ENCODE peak calls at places on chromosomes 5 and 9, in six cellular contexts. O is colonic mucosa; X is CD8-positive, alpha-beta T cell; K is HCT116; Z is GM23338; I is fibroblast of villous mesenchyme. U is an unnamed sample.

GRCh38 chr5:138972836-138973235 is 97.7 kb upstream of the LRRTM2 start:
- DNase-seq in O (no peak), X (no peak), K (no peak), Z (peak), I (no peak), U (no peak)

GRCh38 chr9:88660611-88661010 is 125.6 kb downstream of the NXNL2 start:
- DNase-seq in O (no peak), X (no peak), K (peak), Z (peak), I (peak), U (peak)

GRCh38 chr5:131610198-131611063 is 24.6 kb downstream of the RAPGEF6 start:
- DNase-seq in O (no peak), X (no peak), K (peak), Z (peak), I (peak), U (peak)

GRCh38 chr5:136075339-136075885 is 46.6 kb downstream of the TGFBI start:
- DNase-seq in O (no peak), X (no peak), K (no peak), Z (peak), I (peak), U (no peak)

GRCh38 chr9:95570150-95570549 is 53.4 kb upstream of the PTCH1 start:
- DNase-seq in O (no peak), X (no peak), K (no peak), Z (peak), I (peak), U (peak)

GRCh38 chr5:92559743-92560142 is 1021.3 kb downstream of the NR2F1-AS1 start:
- DNase-seq in O (no peak), X (no peak), K (peak), Z (peak), I (peak), U (no peak)

GRCh38 chr5:36152324-36153298 is 700 bp downstream of the SKP2 start:
- DNase-seq in O (peak), X (no peak), K (no peak), Z (peak), I (peak), U (peak)

GRCh38 chr5:175022286-175022685 is 297.9 kb downstream of the MSX2 start:
- DNase-seq in O (no peak), X (no peak), K (no peak), Z (no peak), I (no peak), U (no peak)

GRCh38 chr5:53095931-53096525 is 13.5 kb downstream of the MOCS2 start:
- DNase-seq in O (peak), X (peak), K (peak), Z (peak), I (peak), U (peak)

GRCh38 chr9:137301086-137301947 is 754 bp downstream of the NRARP start:
- DNase-seq in O (peak), X (no peak), K (peak), Z (peak), I (peak), U (peak)

GRCh38 chr9:1207681-1208080 is 157.5 kb downstream of the DMRT2 start:
- DNase-seq in O (no peak), X (no peak), K (no peak), Z (no peak), I (peak), U (peak)

GRCh38 chr9:134551176-134551575 is 90.4 kb upstream of the COL5A1 start:
- DNase-seq in O (no peak), X (no peak), K (no peak), Z (no peak), I (no peak), U (no peak)

GRCh38 chr9:135416771-135417290 is 62.8 kb upstream of the PPP1R26 start:
- DNase-seq in O (no peak), X (no peak), K (no peak), Z (no peak), I (no peak), U (no peak)

GRCh38 chr5:2658421-2658820 is 93.1 kb downstream of the IRX2 start:
- DNase-seq in O (no peak), X (no peak), K (no peak), Z (no peak), I (no peak), U (peak)

GRCh38 chr5:79200573-79201183 is 35.3 kb upstream of the JMY start:
- DNase-seq in O (no peak), X (no peak), K (no peak), Z (no peak), I (no peak), U (peak)

GRCh38 chr5:97550164-97550563 is 367.1 kb upstream of the RIOK2 start:
- DNase-seq in O (no peak), X (no peak), K (no peak), Z (peak), I (peak), U (peak)

DNA sequence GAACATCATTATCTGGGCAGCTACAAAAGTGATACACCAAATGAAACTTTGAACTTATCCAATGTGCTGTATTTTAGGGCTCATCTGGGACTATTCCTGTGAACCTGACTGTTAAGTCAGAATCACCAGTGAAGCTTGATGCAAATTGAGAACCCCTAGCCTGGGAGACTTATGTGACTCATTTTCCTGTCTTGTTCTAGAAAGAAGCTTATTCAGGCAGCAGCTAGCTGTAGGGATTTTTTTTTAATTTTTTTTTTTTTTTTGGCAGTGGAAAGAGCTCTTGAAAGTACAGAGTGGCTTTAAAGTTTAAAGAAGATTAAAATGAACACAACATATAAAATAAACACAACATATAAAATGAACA is 81.1 kb upstream of the TNFAIP8 start:
- DNase-seq in O (no peak), X (no peak), K (peak), Z (no peak), I (peak), U (peak)
- H3K4me3 ChIP-seq in O (no peak), X (peak), K (no peak), Z (no peak), I (no peak), U (no peak)

DNA sequence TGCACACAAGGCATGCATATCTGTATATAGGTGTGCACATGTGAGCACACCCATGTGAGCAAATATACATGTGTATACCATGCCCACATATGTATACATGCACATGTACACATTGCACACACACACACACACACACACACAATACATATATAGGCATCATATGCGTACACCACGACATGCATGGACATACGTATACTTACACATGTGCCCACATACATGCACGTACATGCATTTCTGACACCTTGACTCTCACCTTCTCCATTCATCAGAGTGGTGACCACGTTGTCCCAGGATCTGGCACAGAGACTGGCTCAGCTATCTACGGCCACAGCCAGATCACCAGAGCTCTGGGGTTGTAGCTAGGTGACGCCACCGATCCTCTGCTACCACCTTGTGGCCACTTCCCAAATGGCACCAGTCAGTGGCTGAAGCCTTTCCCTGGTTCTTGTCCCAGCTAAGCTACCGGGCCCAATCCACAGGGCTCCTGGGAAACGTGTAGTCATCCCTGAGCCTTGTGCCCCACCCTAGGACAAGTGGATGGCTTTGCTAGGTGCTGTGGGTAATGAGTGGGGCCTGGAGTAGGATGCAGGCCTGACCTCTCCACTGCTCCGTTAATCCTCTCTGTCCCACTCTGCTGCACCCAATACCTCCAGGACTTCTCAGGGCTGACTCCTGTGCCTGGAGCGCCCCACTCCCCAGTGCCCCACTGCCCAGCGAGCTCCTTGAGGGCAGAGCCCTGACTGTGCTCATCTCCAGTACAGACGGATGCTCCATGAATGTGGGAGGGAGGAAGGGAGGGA is 194.4 kb downstream of the RGS3 start:
- DNase-seq in O (peak), X (peak), K (peak), Z (peak), I (peak), U (peak)
- TF ChIP-seq CTCF in O (peak), X (peak), K (peak), Z (peak), I (peak), U (peak)

GRCh38 chr5:126677101-126677500 is 76.4 kb downstream of the PHAX start:
- DNase-seq in O (no peak), X (no peak), K (no peak), Z (no peak), I (no peak), U (no peak)

GRCh38 chr5:126675338-126675737 is 74.6 kb downstream of the PHAX start:
- DNase-seq in O (no peak), X (no peak), K (no peak), Z (no peak), I (no peak), U (no peak)

GRCh38 chr5:126676195-126676624 is 75.5 kb downstream of the PHAX start:
- DNase-seq in O (peak), X (peak), K (peak), Z (peak), I (peak), U (peak)

GRCh38 chr5:126674145-126674544 is 73.4 kb downstream of the PHAX start:
- DNase-seq in O (peak), X (no peak), K (no peak), Z (peak), I (no peak), U (no peak)

DNA sequence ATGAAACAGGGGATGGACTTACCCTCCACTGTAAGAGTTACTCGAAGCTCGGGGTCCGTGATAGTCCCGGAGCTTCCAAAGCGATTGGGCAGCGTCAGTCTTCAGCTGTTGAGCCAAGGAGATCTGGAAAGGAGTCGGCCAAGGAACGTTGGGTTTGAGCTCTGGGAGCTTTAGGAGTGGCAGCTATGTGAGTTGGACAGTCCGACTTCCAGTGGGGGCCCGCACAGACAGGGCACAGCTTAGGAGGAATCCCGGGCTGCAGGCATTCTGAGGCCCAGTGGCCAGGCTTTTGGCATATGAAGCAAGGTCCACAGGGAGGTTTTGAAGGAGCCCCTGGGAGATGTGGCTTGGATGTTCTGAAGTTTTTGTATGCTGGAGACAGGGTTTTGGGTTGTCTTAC is 72.7 kb downstream of the PHAX start:
- DNase-seq in O (peak), X (no peak), K (no peak), Z (no peak), I (no peak), U (no peak)
- H3K4me3 ChIP-seq in O (peak), X (no peak), K (no peak), Z (peak), I (no peak), U (no peak)

GRCh38 chr9:78783743-78784142 is 486.8 kb downstream of the PSAT1 start:
- DNase-seq in O (no peak), X (no peak), K (no peak), Z (peak), I (no peak), U (no peak)
- TF ChIP-seq CTCF in O (no peak), X (no peak), K (peak), Z (peak), I (peak), U (peak)